ENCODE peak calls at places on chromosomes 16 and 17, in seven cellular contexts. B is AG10803; M is suprapubic skin; L is CD4-positive, alpha-beta T cell; P is activated CD8-positive, alpha-beta T cell treated with anti-CD3 and anti-CD28 coated beads for 36 hours; Q is Panc1; A is GM13976. S is an unnamed sample.

GRCh38 chr17:38874505-38875419 is 4.9 kb downstream of the LASP1 start:
- DNase-seq in M (no peak), Q (no peak), A (no peak), B (peak), P (no peak), L (no peak), S (no peak)

GRCh38 chr17:19833914-19834313 is 33.8 kb downstream of the ULK2 start:
- DNase-seq in M (no peak), Q (no peak), P (no peak), B (no peak), A (no peak), L (no peak), S (no peak)

GRCh38 chr16:24689128-24689527 is 40.3 kb upstream of the TNRC6A start:
- DNase-seq in B (peak), Q (no peak), A (peak), L (no peak), P (peak), M (no peak), S (no peak)

GRCh38 chr16:84593825-84594724 is 23.8 kb downstream of the COTL1 start:
- DNase-seq in P (peak), B (no peak), L (peak), M (no peak), Q (no peak), A (peak), S (no peak)

GRCh38 chr17:83064021-83064731 is 15.2 kb upstream of the METRNL start:
- DNase-seq in Q (no peak), M (peak), B (no peak), P (no peak), L (no peak), A (no peak), S (peak)

GRCh38 chr17:74245145-74245817 is 28.8 kb upstream of the DNAI2 start:
- DNase-seq in L (no peak), Q (no peak), P (no peak), A (no peak), M (no peak), B (no peak), S (no peak)

GRCh38 chr16:70770968-70771552 is 29.9 kb downstream of the VAC14 start:
- DNase-seq in P (peak), M (no peak), B (peak), L (peak), A (peak), Q (peak), S (peak)

GRCh38 chr16:87332150-87332549 is 15.0 kb upstream of the C16orf95 start:
- DNase-seq in P (no peak), Q (no peak), L (no peak), A (no peak), B (no peak), M (no peak), S (no peak)

GRCh38 chr17:50266384-50267073 is 7.7 kb upstream of the TMEM92 start:
- DNase-seq in B (peak), P (no peak), M (peak), A (peak), L (no peak), Q (no peak), S (peak)

GRCh38 chr17:81373536-81374160 is 21.6 kb upstream of the BAHCC1 start:
- DNase-seq in P (no peak), L (no peak), Q (no peak), B (no peak), M (no peak), A (no peak), S (no peak)

GRCh38 chr16:69438465-69438864 is 14.0 kb downstream of the CYB5B start:
- DNase-seq in L (no peak), M (no peak), Q (no peak), B (no peak), P (no peak), A (peak), S (no peak)

GRCh38 chr17:80110447-80110812 is 9.0 kb downstream of the GAA start:
- DNase-seq in L (no peak), P (no peak), Q (no peak), B (no peak), M (no peak), A (no peak), S (no peak)

GRCh38 chr16:4314532-4315184 is 1.2 kb upstream of the GLIS2 start:
- DNase-seq in A (no peak), B (peak), M (peak), L (no peak), P (peak), Q (no peak), S (no peak)

GRCh38 chr17:41664587-41665565 is 23.8 kb upstream of the EIF1 start:
- DNase-seq in M (no peak), L (no peak), Q (no peak), B (no peak), A (no peak), P (no peak), S (no peak)

GRCh38 chr17:81726004-81726403 is 13.9 kb downstream of the SLC25A10 start:
- DNase-seq in A (no peak), M (peak), P (no peak), L (no peak), Q (no peak), B (no peak), S (no peak)

GRCh38 chr16:2194852-2195315 is 1.5 kb downstream of the CASKIN1 start:
- DNase-seq in M (no peak), A (peak), B (peak), P (peak), L (peak), Q (peak), S (no peak)

GRCh38 chr16:88882358-88883030 is 16.0 kb upstream of the PABPN1L start:
- DNase-seq in B (no peak), L (no peak), M (peak), A (no peak), P (no peak), Q (no peak), S (no peak)

GRCh38 chr17:10598620-10599019 is 49.2 kb upstream of the MYH2 start:
- DNase-seq in P (no peak), A (no peak), M (no peak), B (no peak), Q (no peak), L (no peak), S (no peak)

GRCh38 chr17:68861602-68862001 is 93.6 kb downstream of the ABCA8 start:
- DNase-seq in P (no peak), B (no peak), Q (no peak), L (no peak), A (no peak), M (no peak), S (no peak)

GRCh38 chr17:28471127-28471453 is 2.4 kb upstream of the SLC13A2 start:
- DNase-seq in B (no peak), A (no peak), Q (no peak), L (no peak), P (no peak), M (no peak), S (no peak)

GRCh38 chr16:14310519-14310991 is 239.4 kb downstream of the MRTFB start:
- DNase-seq in B (peak), L (no peak), M (no peak), Q (no peak), P (no peak), A (peak), S (no peak)

GRCh38 chr16:11780988-11781680 is 15.9 kb downstream of the ZC3H7A start:
- DNase-seq in M (no peak), L (no peak), B (no peak), P (no peak), Q (no peak), A (no peak), S (no peak)

GRCh38 chr16:2147981-2148671 is at the start of gene RAB26:
- DNase-seq in L (peak), M (peak), B (no peak), A (peak), Q (no peak), P (peak), S (no peak)

GRCh38 chr17:17809527-17810373 is 27.0 kb downstream of the SREBF1 start:
- DNase-seq in M (no peak), B (peak), A (no peak), L (no peak), Q (no peak), P (no peak), S (peak)

GRCh38 chr17:1625507-1626080 is 3.0 kb downstream of the SLC43A2 start:
- DNase-seq in Q (no peak), A (no peak), L (no peak), B (no peak), M (no peak), P (no peak), S (no peak)

GRCh38 chr16:12345349-12345748 is 368.8 kb downstream of the SNX29 start:
- DNase-seq in P (no peak), B (no peak), L (no peak), M (no peak), A (no peak), Q (no peak), S (no peak)

GRCh38 chr16:2530629-2531318 is 434 bp downstream of the CEMP1 start:
- DNase-seq in B (no peak), L (no peak), A (no peak), P (no peak), Q (no peak), M (no peak), S (no peak)

GRCh38 chr16:81251871-81252270 is 13.4 kb downstream of the BCO1 start:
- DNase-seq in P (no peak), L (no peak), A (no peak), B (peak), Q (no peak), M (no peak), S (no peak)

GRCh38 chr16:11843861-11844260 is 7.5 kb downstream of the RSL1D1 start:
- DNase-seq in L (no peak), B (no peak), A (no peak), M (no peak), P (no peak), Q (no peak), S (no peak)

GRCh38 chr16:48999034-48999433 is 282.6 kb downstream of the CBLN1 start:
- DNase-seq in Q (no peak), B (no peak), A (no peak), L (no peak), M (no peak), P (no peak), S (peak)

GRCh38 chr17:181213-182163 is at the start of gene DOC2B:
- DNase-seq in M (no peak), Q (no peak), A (no peak), B (peak), L (no peak), P (peak), S (no peak)

DNA sequence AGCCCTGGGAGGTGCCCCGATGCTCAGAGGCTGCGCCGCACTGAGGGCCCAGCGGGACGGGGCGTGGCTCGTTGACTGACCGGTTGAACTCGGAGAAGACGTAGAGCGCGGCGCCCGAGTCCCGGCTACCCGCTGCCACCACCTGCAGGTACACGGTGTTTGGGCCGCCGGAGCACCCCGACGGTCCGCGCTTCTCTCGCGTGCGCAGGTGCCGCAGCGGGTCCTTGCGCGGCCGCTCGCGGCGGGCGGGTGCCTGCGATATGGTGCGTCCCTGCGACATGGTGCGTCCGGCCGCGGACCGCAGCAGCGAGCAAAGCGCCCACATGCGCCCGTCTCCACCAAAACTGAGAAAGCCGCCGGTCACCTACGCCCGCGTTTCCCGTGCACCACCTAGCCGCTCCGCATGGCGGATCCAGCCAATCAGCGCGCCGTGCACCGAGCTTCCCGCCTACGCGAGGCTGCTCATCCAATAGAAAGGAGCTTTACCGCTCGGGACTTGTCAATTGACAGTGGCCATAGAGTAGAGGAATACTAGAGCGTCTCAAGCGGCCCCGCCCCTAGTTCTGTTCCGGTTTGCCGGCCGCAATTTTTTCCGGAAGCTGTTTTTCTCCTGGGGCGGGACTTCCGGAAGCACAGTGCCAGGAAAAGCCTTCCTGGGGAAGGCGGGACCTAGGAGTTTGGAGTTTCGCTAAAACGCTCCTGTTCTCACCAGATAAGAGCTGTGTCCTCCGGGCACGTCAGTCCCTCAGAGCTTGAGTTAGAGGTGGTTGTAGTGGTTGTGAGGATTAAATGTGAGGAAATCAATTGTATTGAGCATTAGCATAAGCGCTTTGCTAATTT is at the start of gene ELAC2:
- DNase-seq in L (peak), B (peak), P (peak), A (peak), Q (peak), M (peak), S (peak)
- TF ChIP-seq CTCF in L (peak), B (no peak), P (no peak), A (no peak), Q (no peak), M (no peak), S (peak)

DNA sequence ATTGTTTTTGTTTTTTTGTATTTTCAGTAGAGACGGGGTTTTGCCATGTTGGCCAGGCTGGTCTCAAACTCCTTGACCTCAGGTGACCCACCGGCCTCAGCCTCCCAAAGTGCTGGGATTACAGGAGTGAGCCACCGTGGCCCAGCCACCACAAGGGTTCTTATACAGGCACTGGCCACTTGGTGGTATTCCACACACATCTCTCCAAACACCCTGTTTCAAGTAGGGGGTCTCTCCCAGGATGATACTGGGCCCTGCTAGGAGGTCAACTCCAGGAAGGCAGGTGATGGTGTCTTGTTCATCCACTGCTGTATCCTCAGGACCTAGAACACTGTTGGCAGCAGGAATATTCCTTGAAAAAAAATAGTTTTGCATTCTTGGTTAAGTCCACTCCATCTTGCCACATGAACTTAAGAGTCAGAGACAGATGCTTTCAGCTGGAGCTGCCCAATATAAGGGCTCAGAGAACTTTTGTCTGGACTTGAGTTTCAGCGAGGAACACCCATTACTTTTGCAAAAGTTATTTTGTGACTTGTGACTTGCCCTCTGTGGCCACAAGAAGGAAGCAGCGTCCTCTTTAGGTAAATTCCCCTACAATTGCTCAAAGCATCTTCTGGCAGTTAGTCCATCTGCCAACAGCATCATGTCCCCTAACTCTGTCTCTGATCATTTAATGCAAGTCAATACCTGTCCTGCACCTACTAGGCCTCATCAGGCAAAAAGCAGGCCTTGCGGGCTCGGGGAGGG is 7.4 kb upstream of the EEF2K start:
- DNase-seq in M (no peak), B (peak), Q (no peak), P (no peak), A (peak), L (no peak), S (no peak)
- TF ChIP-seq CTCF in M (no peak), B (peak), Q (peak), P (no peak), A (peak), L (no peak), S (no peak)

DNA sequence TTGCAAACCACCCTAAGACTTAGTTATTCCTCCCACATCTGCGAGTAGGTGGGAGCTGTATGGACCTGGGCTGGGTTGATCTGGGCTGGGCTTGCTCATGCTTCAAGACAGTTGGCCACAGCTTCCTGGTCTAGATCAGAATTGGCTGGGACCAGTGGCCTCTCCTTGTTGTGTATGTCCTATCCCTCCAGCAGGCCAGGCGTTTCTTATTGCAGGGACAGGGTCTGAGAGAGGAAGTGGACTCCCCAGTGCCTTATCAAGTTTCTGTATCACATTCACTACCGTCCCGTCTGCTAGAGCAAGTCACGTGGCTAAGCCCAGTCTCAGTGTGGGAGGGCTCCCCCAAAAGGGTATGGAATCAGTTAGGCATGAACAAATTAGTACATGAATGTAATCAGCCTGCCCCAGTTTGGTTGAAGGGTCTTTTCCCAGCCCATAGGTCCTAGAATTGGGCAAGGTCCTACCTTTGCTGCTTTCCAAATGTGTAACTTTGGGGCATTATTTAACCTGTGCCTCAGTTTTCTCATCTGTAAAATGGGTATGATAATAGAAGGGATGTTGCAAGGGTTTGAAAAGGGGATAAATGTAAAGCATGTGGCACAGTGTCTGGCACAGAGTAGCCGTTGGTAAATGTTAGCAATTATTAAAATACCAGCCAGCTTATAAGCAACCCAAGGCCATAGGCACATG is 36.0 kb downstream of the NKD1 start:
- DNase-seq in P (peak), A (peak), M (no peak), L (no peak), B (no peak), Q (no peak), S (no peak)
- TF ChIP-seq CTCF in P (no peak), A (no peak), M (no peak), L (no peak), B (no peak), Q (no peak), S (no peak)

GRCh38 chr16:55728797-55729196 is 73.0 kb downstream of the SLC6A2 start:
- DNase-seq in L (no peak), P (no peak), A (no peak), B (no peak), M (no peak), Q (no peak), S (no peak)
- TF ChIP-seq CTCF in L (no peak), P (no peak), A (no peak), B (no peak), M (no peak), Q (no peak), S (no peak)

S was measured in type B pancreatic cell.